ENCODE peak calls at places on chromosomes 16 and 17, in six cellular contexts. M is CD4-positive, CD25-positive, alpha-beta regulatory T cell; C is cardiac muscle cell; R is psoas muscle; B is SJSA1; I is osteoblast. A is an unnamed sample.

GRCh38 chr16:84583995-84584394 is 33.9 kb downstream of the COTL1 start:
- DNase-seq in I (no peak), B (no peak), M (no peak), C (no peak), R (no peak), A (no peak)

GRCh38 chr16:69595127-69596036 is 29.6 kb downstream of the NFAT5 start:
- DNase-seq in R (no peak), I (peak), C (no peak), M (no peak), B (no peak), A (peak)

GRCh38 chr17:61324540-61324868 is 75.1 kb upstream of the TBX2 start:
- DNase-seq in C (no peak), M (no peak), I (no peak), B (peak), R (no peak), A (no peak)

GRCh38 chr16:89131783-89132182 is 38.1 kb downstream of the ACSF3 start:
- DNase-seq in M (no peak), R (no peak), C (no peak), B (no peak), I (no peak), A (no peak)

GRCh38 chr17:53527473-53527872 is 295.3 kb upstream of the KIF2B start:
- DNase-seq in M (no peak), B (no peak), C (peak), I (no peak), R (no peak), A (no peak)

GRCh38 chr16:15643453-15644305 is 725 bp upstream of the MARF1 start:
- DNase-seq in M (no peak), I (peak), R (no peak), B (no peak), C (peak), A (peak)

GRCh38 chr17:13337864-13338371 is 263.8 kb downstream of the HS3ST3A1 start:
- DNase-seq in M (peak), C (peak), I (no peak), R (no peak), B (no peak), A (peak)

GRCh38 chr16:69187387-69187890 is 475 bp downstream of the SNTB2 start:
- DNase-seq in R (peak), B (peak), M (peak), I (peak), C (peak), A (peak)

GRCh38 chr16:68093816-68094613 is 8.8 kb downstream of the NFATC3 start:
- DNase-seq in I (no peak), R (no peak), M (peak), B (no peak), C (peak), A (peak)

GRCh38 chr16:11781773-11782172 is 15.3 kb downstream of the ZC3H7A start:
- DNase-seq in I (no peak), C (no peak), R (no peak), M (no peak), B (no peak), A (no peak)

GRCh38 chr17:75712480-75712879 is 8.8 kb upstream of the ITGB4 start:
- DNase-seq in I (no peak), C (no peak), R (no peak), M (no peak), B (no peak), A (peak)

GRCh38 chr17:20914658-20915057 is 128.2 kb downstream of the USP22 start:
- DNase-seq in M (no peak), R (no peak), I (no peak), C (no peak), B (no peak), A (no peak)

GRCh38 chr17:17252149-17252810 is 15.3 kb upstream of the FLCN start:
- DNase-seq in I (no peak), M (no peak), C (no peak), R (no peak), B (no peak), A (no peak)

GRCh38 chr17:56142781-56143180 is 10.5 kb upstream of the ANKFN1 start:
- DNase-seq in B (no peak), I (no peak), M (no peak), R (no peak), C (no peak), A (no peak)

GRCh38 chr17:9802294-9802693 is 10.9 kb upstream of the DHRS7C start:
- DNase-seq in I (no peak), R (no peak), M (no peak), B (peak), C (no peak), A (no peak)

GRCh38 chr17:63405741-63406261 is 40.3 kb downstream of the CYB561 start:
- DNase-seq in I (no peak), B (no peak), M (peak), C (peak), R (no peak), A (peak)

GRCh38 chr16:79501446-79501845 is 99.1 kb downstream of the MAF start:
- DNase-seq in M (no peak), C (no peak), I (no peak), B (no peak), R (no peak), A (no peak)

GRCh38 chr16:30666681-30667080 is 8.4 kb downstream of the FBRS start:
- DNase-seq in I (peak), C (no peak), R (no peak), M (no peak), B (no peak), A (peak)

GRCh38 chr17:63809970-63810369 is 17.3 kb upstream of the PSMC5 start:
- DNase-seq in M (no peak), R (no peak), C (no peak), I (no peak), B (no peak), A (no peak)

GRCh38 chr17:58156839-58157803 is 8.9 kb downstream of the OR4D1 start:
- DNase-seq in B (no peak), M (peak), C (peak), I (no peak), R (peak), A (peak)

GRCh38 chr17:29574732-29575510 is 6.4 kb downstream of the TP53I13 start:
- DNase-seq in M (no peak), B (peak), C (no peak), I (peak), R (no peak), A (no peak)

GRCh38 chr16:74699666-74700065 is 996 bp downstream of the MLKL start:
- DNase-seq in R (no peak), B (no peak), M (no peak), I (no peak), C (no peak), A (no peak)
- H3K27ac ChIP-seq in R (no peak), B (no peak), M (peak), I (no peak), C (no peak), A (peak)

GRCh38 chr16:19446300-19446846 is 28.7 kb downstream of the TMC5 start:
- DNase-seq in M (no peak), B (no peak), I (no peak), C (no peak), R (no peak), A (no peak)
- H3K4me3 ChIP-seq in M (no peak), B (no peak), I (no peak), C (no peak), R (no peak), A (no peak)

GRCh38 chr16:78310196-78310595 is 210.7 kb downstream of the WWOX start:
- DNase-seq in I (no peak), C (no peak), B (no peak), M (no peak), R (no peak), A (no peak)

GRCh38 chr16:78309763-78310162 is 210.3 kb downstream of the WWOX start:
- DNase-seq in C (no peak), M (no peak), R (no peak), I (no peak), B (no peak), A (no peak)

GRCh38 chr16:78311831-78312230 is 212.4 kb downstream of the WWOX start:
- DNase-seq in R (no peak), C (no peak), M (no peak), I (no peak), B (no peak), A (no peak)

GRCh38 chr16:78310990-78311561 is 211.6 kb downstream of the WWOX start:
- DNase-seq in M (no peak), C (no peak), R (no peak), B (peak), I (peak), A (no peak)

GRCh38 chr16:78307824-78308528 is 208.5 kb downstream of the WWOX start:
- DNase-seq in I (no peak), M (no peak), C (no peak), B (no peak), R (no peak), A (no peak)
- H3K27ac ChIP-seq in I (no peak), M (no peak), C (no peak), B (no peak), R (no peak), A (no peak)

GRCh38 chr16:51154271-51155171 is 3.5 kb upstream of the SALL1 start:
- DNase-seq in I (no peak), C (peak), B (no peak), M (no peak), R (no peak), A (no peak)

GRCh38 chr16:51151951-51152663 is 1.0 kb upstream of the SALL1 start:
- DNase-seq in C (peak), M (no peak), R (no peak), B (peak), I (peak), A (peak)

GRCh38 chr16:51152691-51153261 is 1.7 kb upstream of the SALL1 start:
- DNase-seq in C (peak), B (no peak), I (no peak), R (no peak), M (no peak), A (peak)

GRCh38 chr16:51155199-51155607 is 4.1 kb upstream of the SALL1 start:
- DNase-seq in R (no peak), I (no peak), B (peak), C (peak), M (no peak), A (peak)

DNA sequence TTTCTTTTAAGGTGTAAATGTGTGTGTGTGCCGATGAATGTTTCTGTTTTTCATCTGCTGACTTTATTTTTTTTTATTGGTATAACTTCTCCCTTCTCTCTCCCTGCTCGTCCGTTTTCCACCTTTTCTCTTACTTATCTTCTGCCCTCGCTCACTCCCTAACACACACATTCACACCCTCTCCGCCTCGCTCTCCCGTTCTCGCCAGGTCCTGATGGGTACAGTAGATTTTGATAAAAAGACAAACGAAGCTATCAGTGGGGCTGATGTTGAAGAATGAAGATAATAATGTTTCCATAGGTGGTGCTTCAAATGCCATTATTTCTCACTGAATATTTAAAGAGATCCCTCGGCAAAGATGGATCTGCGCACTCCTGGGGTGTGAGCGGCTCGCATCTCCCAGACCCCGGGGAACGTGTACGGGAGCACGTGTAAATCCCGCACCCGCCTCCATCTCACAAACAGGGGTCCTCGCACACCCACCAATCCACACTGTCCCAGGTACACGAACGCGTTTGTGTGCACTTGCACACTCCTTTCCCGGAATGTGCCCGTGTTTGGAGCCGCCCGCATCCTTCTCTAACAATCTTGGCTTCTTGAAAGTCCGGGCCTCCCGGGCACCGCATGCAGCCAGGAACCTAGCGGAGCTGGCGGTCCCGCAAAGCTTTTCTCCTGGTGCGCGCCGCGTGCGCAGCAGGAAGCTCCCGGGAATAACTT is 2.4 kb upstream of the SALL1 start:
- DNase-seq in I (no peak), B (no peak), R (no peak), M (no peak), C (peak), A (peak)
- H3K4me3 ChIP-seq in I (peak), B (peak), R (no peak), M (no peak), C (peak), A (peak)

GRCh38 chr17:38450699-38451029 is 22.4 kb downstream of the ARHGAP23 start:
- DNase-seq in B (no peak), M (no peak), R (no peak), C (no peak), I (no peak), A (no peak)
- H3K27ac ChIP-seq in B (peak), M (no peak), R (peak), C (no peak), I (peak), A (peak)

GRCh38 chr17:81354944-81355327 is 40.3 kb upstream of the BAHCC1 start:
- DNase-seq in R (no peak), I (no peak), M (no peak), B (no peak), C (no peak), A (no peak)
- H3K4me3 ChIP-seq in R (no peak), I (no peak), M (no peak), B (no peak), C (no peak), A (no peak)

GRCh38 chr17:48639136-48639535 is 13.0 kb upstream of the HOXB9 start:
- DNase-seq in M (no peak), C (no peak), R (no peak), I (peak), B (no peak), A (no peak)
- H3K27ac ChIP-seq in M (no peak), C (no peak), R (no peak), I (no peak), B (no peak), A (no peak)